ENCODE peak calls at places on chromosomes 1 and 21, in eight cellular contexts. B, Y, N, T, P, W, A and R are unnamed samples.

GRCh38 chr1:83626603-83627002 is 372.3 kb downstream of the TTLL7 start:
- DNase-seq in B (no peak), Y (no peak), N (peak; percentile 94), T (no peak), P (no peak), W (no peak), A (peak; percentile 34), R (no peak)

GRCh38 chr1:56017336-56017735 is 562.0 kb downstream of the PLPP3 start:
- DNase-seq in B (no peak), Y (no peak), N (no peak), T (no peak), P (no peak), W (no peak), A (no peak), R (no peak)

GRCh38 chr1:61397915-61398314 is 315.6 kb downstream of the NFIA start:
- DNase-seq in B (no peak), Y (no peak), N (no peak), T (no peak), P (no peak), W (no peak), A (no peak), R (no peak)

GRCh38 chr21:35943752-35944151 is 116.6 kb downstream of the SETD4 start:
- DNase-seq in B (no peak), Y (no peak), N (peak; percentile 98), T (no peak), P (no peak), W (no peak), A (no peak), R (no peak)

GRCh38 chr1:22751124-22751531 is 40.5 kb downstream of the EPHB2 start:
- DNase-seq in B (no peak), Y (no peak), N (peak; percentile 71), T (no peak), P (no peak), W (no peak), A (peak; percentile 13), R (no peak)

GRCh38 chr21:32771134-32771523 is 426 bp downstream of the PAXBP1 start:
- DNase-seq in B (peak; percentile 85), Y (peak; percentile 62), N (no peak), T (peak; percentile 90), P (peak; percentile 35), W (peak; percentile 18), A (peak; percentile 75), R (peak; percentile 84)

GRCh38 chr21:33761104-33762036 is 119.1 kb downstream of the ITSN1 start:
- DNase-seq in B (no peak), Y (peak; percentile 97), N (peak; percentile 46), T (no peak), P (no peak), W (no peak), A (peak; percentile 88), R (no peak)

GRCh38 chr1:215397106-215397505 is 170.0 kb upstream of the KCTD3 start:
- DNase-seq in B (no peak), Y (no peak), N (no peak), T (no peak), P (no peak), W (no peak), A (no peak), R (no peak)

GRCh38 chr1:145887631-145888030 is 2.0 kb upstream of the ANKRD35 start:
- DNase-seq in B (no peak), Y (no peak), N (no peak), T (no peak), P (no peak), W (no peak), A (peak; percentile 90), R (no peak)

GRCh38 chr1:243561588-243562319 is 288.3 kb downstream of the AKT3 start:
- DNase-seq in B (no peak), Y (no peak), N (no peak), T (no peak), P (no peak), W (no peak), A (no peak), R (no peak)

GRCh38 chr1:37177230-37177864 is 143.0 kb upstream of the GRIK3 start:
- DNase-seq in B (no peak), Y (peak; percentile 8), N (peak; percentile 76), T (no peak), P (peak; percentile 80), W (no peak), A (peak; percentile 82), R (peak; percentile 53)

GRCh38 chr1:22137006-22137720 is 5.7 kb downstream of the WNT4 start:
- DNase-seq in B (no peak), Y (peak; percentile 22), N (no peak), T (no peak), P (no peak), W (no peak), A (no peak), R (no peak)

GRCh38 chr21:39345440-39345839 is 3.4 kb downstream of the HMGN1 start:
- DNase-seq in B (no peak), Y (no peak), N (no peak), T (no peak), P (no peak), W (no peak), A (no peak), R (no peak)

GRCh38 chr1:147736847-147737246 is 23.6 kb downstream of the GJA5 start:
- DNase-seq in B (no peak), Y (no peak), N (no peak), T (no peak), P (no peak), W (no peak), A (no peak), R (no peak)

GRCh38 chr1:218242171-218242570 is 42.9 kb upstream of the RRP15 start:
- DNase-seq in B (no peak), Y (no peak), N (no peak), T (no peak), P (no peak), W (no peak), A (no peak), R (no peak)

GRCh38 chr21:15289896-15290841 is 225.4 kb upstream of the NRIP1 start:
- DNase-seq in B (peak; percentile 70), Y (no peak), N (peak; percentile 70), T (no peak), P (peak; percentile 69), W (no peak), A (no peak), R (peak; percentile 51)

GRCh38 chr21:31335957-31336738 is 7.9 kb downstream of the TIAM1 start:
- DNase-seq in B (no peak), Y (peak; percentile 84), N (no peak), T (no peak), P (no peak), W (no peak), A (no peak), R (no peak)